ENCODE peak calls at places on chromosome 20, in nine cellular contexts. S is T-helper 9 cell, H is iris pigment epithelial cell, B is WTC11, N is NCI-H774, T is hippocampal formation, L is cardiac muscle cell, A is neural crest cell, R is LoVo. Q is an unnamed sample.

GRCh38 chr20:7272512-7272911 is 505.0 kb downstream of the BMP2 start:
- DNase-seq in T (no peak), L (no peak), R (no peak), S (no peak), A (no peak), N (no peak), H (peak), B (no peak), Q (no peak)

GRCh38 chr20:14879020-14879697 is 541.7 kb upstream of the FLRT3 start:
- DNase-seq in N (no peak), A (no peak), B (no peak), H (peak), S (no peak), T (no peak), L (no peak), R (peak), Q (peak)

GRCh38 chr20:3273371-3273770 is 34.4 kb upstream of the SLC4A11 start:
- DNase-seq in L (no peak), B (no peak), H (no peak), T (no peak), N (no peak), A (no peak), S (no peak), R (no peak), Q (no peak)

GRCh38 chr20:53692465-53693067 is 98.9 kb upstream of the ZNF217 start:
- DNase-seq in L (no peak), R (no peak), B (no peak), A (no peak), H (peak), S (no peak), T (peak), N (no peak), Q (no peak)

GRCh38 chr20:21682576-21682975 is 22.9 kb upstream of the PAX1 start:
- DNase-seq in S (no peak), T (peak), R (no peak), N (peak), A (no peak), L (peak), B (no peak), H (no peak), Q (no peak)

GRCh38 chr20:50112512-50113419 is at the start of gene UBE2V1:
- DNase-seq in T (peak), L (peak), H (peak), S (peak), B (peak), A (peak), N (peak), R (peak), Q (peak)

GRCh38 chr20:37565134-37565811 is 37.6 kb upstream of the BLCAP start:
- DNase-seq in R (no peak), N (no peak), L (no peak), B (no peak), H (no peak), T (no peak), S (no peak), A (no peak), Q (no peak)

GRCh38 chr20:41052742-41053419 is 24.3 kb downstream of the TOP1 start:
- DNase-seq in T (no peak), B (no peak), H (peak), S (no peak), L (no peak), A (no peak), N (no peak), R (no peak), Q (peak)

GRCh38 chr20:24705486-24705885 is 236.1 kb downstream of the SYNDIG1 start:
- DNase-seq in T (no peak), H (no peak), S (no peak), A (no peak), L (no peak), B (no peak), R (no peak), N (no peak), Q (no peak)

GRCh38 chr20:12179692-12180091 is 262.0 kb downstream of the BTBD3 start:
- DNase-seq in B (no peak), N (no peak), H (no peak), A (no peak), T (no peak), S (no peak), L (no peak), R (no peak), Q (no peak)

GRCh38 chr20:5356921-5357320 is 40.2 kb upstream of the PROKR2 start:
- DNase-seq in B (no peak), H (no peak), T (no peak), N (no peak), S (no peak), A (no peak), R (no peak), L (no peak), Q (no peak)

GRCh38 chr20:38113401-38114325 is 51.4 kb downstream of the TGM2 start:
- DNase-seq in T (no peak), H (peak), A (no peak), L (peak), B (peak), S (no peak), R (no peak), N (no peak), Q (peak)

GRCh38 chr20:19964289-19965263 is 52.6 kb upstream of the NAA20 start:
- DNase-seq in H (peak), L (no peak), S (no peak), T (no peak), N (no peak), A (no peak), R (no peak), B (no peak), Q (peak)

GRCh38 chr20:62792182-62792939 is 3.9 kb upstream of the MRGBP start:
- DNase-seq in L (no peak), N (no peak), S (no peak), A (no peak), B (no peak), R (no peak), H (peak), T (no peak), Q (peak)

GRCh38 chr20:39067526-39068216 is 105.5 kb downstream of the DHX35 start:
- DNase-seq in N (no peak), H (peak), B (no peak), S (no peak), T (no peak), A (no peak), L (no peak), R (no peak), Q (no peak)

GRCh38 chr20:57129303-57129702 is 137.1 kb downstream of the BMP7 start:
- DNase-seq in A (no peak), S (no peak), N (no peak), B (no peak), R (no peak), T (no peak), H (no peak), L (no peak), Q (no peak)

GRCh38 chr20:36004045-36004444 is 35.7 kb downstream of the CNBD2 start:
- DNase-seq in H (peak), N (no peak), T (no peak), R (no peak), S (no peak), A (no peak), B (no peak), L (no peak), Q (no peak)